ENCODE peak calls at places on chromosomes 7 and 10, in six cellular contexts. One of them, this sample, is unnamed.

GRCh38 chr7:43700059-43700501 is 29.2 kb downstream of the COA1 start:
- DNase-seq in NT2/D1: no peak
- DNase-seq in adipocyte: peak; percentile 90
- DNase-seq in body of pancreas: no peak
- DNase-seq in lower lobe of right lung: no peak
- DNase-seq in left lung: no peak
- DNase-seq in this sample: peak; percentile 51

GRCh38 chr7:192035-192649 is at the start of gene FAM20C:
- DNase-seq in NT2/D1: no peak
- DNase-seq in adipocyte: peak; percentile 97
- DNase-seq in body of pancreas: peak; percentile 88
- DNase-seq in lower lobe of right lung: peak; percentile 91
- DNase-seq in left lung: peak; percentile 89
- DNase-seq in this sample: peak; percentile 66

GRCh38 chr7:123423622-123424021 is 110.8 kb downstream of the IQUB start:
- DNase-seq in NT2/D1: no peak
- DNase-seq in adipocyte: no peak
- DNase-seq in body of pancreas: no peak
- DNase-seq in lower lobe of right lung: no peak
- DNase-seq in left lung: no peak
- DNase-seq in this sample: no peak

GRCh38 chr10:11014671-11015141 is 3.0 kb upstream of the CELF2 start:
- DNase-seq in NT2/D1: no peak
- DNase-seq in adipocyte: no peak
- DNase-seq in body of pancreas: no peak
- DNase-seq in lower lobe of right lung: peak; percentile 43
- DNase-seq in left lung: no peak
- DNase-seq in this sample: no peak

GRCh38 chr7:95596183-95597135 is at the start of gene PDK4:
- DNase-seq in NT2/D1: peak; percentile 22
- DNase-seq in adipocyte: peak; percentile 92
- DNase-seq in body of pancreas: peak; percentile 99
- DNase-seq in lower lobe of right lung: peak; percentile 96
- DNase-seq in left lung: peak; percentile 93
- DNase-seq in this sample: peak; percentile 56

GRCh38 chr10:75987610-75988009 is 556.2 kb downstream of the LRMDA start:
- DNase-seq in NT2/D1: no peak
- DNase-seq in adipocyte: peak; percentile 65
- DNase-seq in body of pancreas: no peak
- DNase-seq in lower lobe of right lung: no peak
- DNase-seq in left lung: no peak
- DNase-seq in this sample: no peak

GRCh38 chr10:117132751-117133231 is 5.3 kb downstream of the VAX1 start:
- DNase-seq in NT2/D1: no peak
- DNase-seq in adipocyte: no peak
- DNase-seq in body of pancreas: no peak
- DNase-seq in lower lobe of right lung: no peak
- DNase-seq in left lung: no peak
- DNase-seq in this sample: no peak

GRCh38 chr10:46558141-46558410 is 1.6 kb upstream of the GPRIN2 start:
- DNase-seq in NT2/D1: no peak
- DNase-seq in adipocyte: no peak
- DNase-seq in body of pancreas: no peak
- DNase-seq in lower lobe of right lung: no peak
- DNase-seq in left lung: no peak
- DNase-seq in this sample: no peak

GRCh38 chr10:26781797-26782196 is 79.0 kb downstream of the ABI1 start:
- DNase-seq in NT2/D1: no peak
- DNase-seq in adipocyte: peak; percentile 15
- DNase-seq in body of pancreas: no peak
- DNase-seq in lower lobe of right lung: no peak
- DNase-seq in left lung: no peak
- DNase-seq in this sample: no peak

GRCh38 chr7:96179863-96180262 is 142.0 kb downstream of the SLC25A13 start:
- DNase-seq in NT2/D1: no peak
- DNase-seq in adipocyte: peak; percentile 39
- DNase-seq in body of pancreas: no peak
- DNase-seq in lower lobe of right lung: no peak
- DNase-seq in left lung: no peak
- DNase-seq in this sample: peak; percentile 19

GRCh38 chr10:95618101-95618500 is 38.4 kb downstream of the ALDH18A1 start:
- DNase-seq in NT2/D1: no peak
- DNase-seq in adipocyte: no peak
- DNase-seq in body of pancreas: no peak
- DNase-seq in lower lobe of right lung: no peak
- DNase-seq in left lung: no peak
- DNase-seq in this sample: no peak

GRCh38 chr10:61642692-61643091 is 20.0 kb upstream of the CABCOCO1 start:
- DNase-seq in NT2/D1: no peak
- DNase-seq in adipocyte: peak; percentile 88
- DNase-seq in body of pancreas: no peak
- DNase-seq in lower lobe of right lung: no peak
- DNase-seq in left lung: no peak
- DNase-seq in this sample: no peak

GRCh38 chr10:62811159-62811875 is 4.8 kb downstream of the EGR2 start:
- DNase-seq in NT2/D1: no peak
- DNase-seq in adipocyte: no peak
- DNase-seq in body of pancreas: no peak
- DNase-seq in lower lobe of right lung: no peak
- DNase-seq in left lung: no peak
- DNase-seq in this sample: no peak

GRCh38 chr10:109895095-109895818 is 28.1 kb downstream of the XPNPEP1 start:
- DNase-seq in NT2/D1: no peak
- DNase-seq in adipocyte: peak; percentile 74
- DNase-seq in body of pancreas: peak; percentile 51
- DNase-seq in lower lobe of right lung: no peak
- DNase-seq in left lung: no peak
- DNase-seq in this sample: no peak

GRCh38 chr10:12512292-12513002 is 163.1 kb downstream of the CAMK1D start:
- DNase-seq in NT2/D1: no peak
- DNase-seq in adipocyte: no peak
- DNase-seq in body of pancreas: no peak
- DNase-seq in lower lobe of right lung: no peak
- DNase-seq in left lung: no peak
- DNase-seq in this sample: no peak

GRCh38 chr7:117673839-117674238 is 194.0 kb downstream of the CFTR start:
- DNase-seq in NT2/D1: no peak
- DNase-seq in adipocyte: peak; percentile 85
- DNase-seq in body of pancreas: no peak
- DNase-seq in lower lobe of right lung: no peak
- DNase-seq in left lung: no peak
- DNase-seq in this sample: no peak

GRCh38 chr10:100232101-100232500 is 2.7 kb upstream of the CHUK start:
- DNase-seq in NT2/D1: no peak
- DNase-seq in adipocyte: peak; percentile 79
- DNase-seq in body of pancreas: no peak
- DNase-seq in lower lobe of right lung: no peak
- DNase-seq in left lung: no peak
- DNase-seq in this sample: no peak

GRCh38 chr10:117603726-117604125 is 61.2 kb downstream of the EMX2 start:
- DNase-seq in NT2/D1: no peak
- DNase-seq in adipocyte: no peak
- DNase-seq in body of pancreas: no peak
- DNase-seq in lower lobe of right lung: no peak
- DNase-seq in left lung: no peak
- DNase-seq in this sample: no peak

GRCh38 chr7:38017320-38017719 is 96.9 kb downstream of the EPDR1 start:
- DNase-seq in NT2/D1: no peak
- DNase-seq in adipocyte: no peak
- DNase-seq in body of pancreas: no peak
- DNase-seq in lower lobe of right lung: no peak
- DNase-seq in left lung: no peak
- DNase-seq in this sample: no peak

GRCh38 chr7:92833766-92834605 is 2.4 kb downstream of the CDK6 start:
- DNase-seq in NT2/D1: peak; percentile 46
- DNase-seq in adipocyte: peak; percentile 94
- DNase-seq in body of pancreas: peak; percentile 89
- DNase-seq in lower lobe of right lung: peak; percentile 82
- DNase-seq in left lung: peak; percentile 87
- DNase-seq in this sample: peak; percentile 90

GRCh38 chr7:93475811-93476210 is 98.7 kb downstream of the CALCR start:
- DNase-seq in NT2/D1: no peak
- DNase-seq in adipocyte: no peak
- DNase-seq in body of pancreas: no peak
- DNase-seq in lower lobe of right lung: no peak
- DNase-seq in left lung: no peak
- DNase-seq in this sample: peak; percentile 72

GRCh38 chr7:42315096-42315495 is 78.1 kb upstream of the GLI3 start:
- DNase-seq in NT2/D1: no peak
- DNase-seq in adipocyte: peak; percentile 41
- DNase-seq in body of pancreas: no peak
- DNase-seq in lower lobe of right lung: no peak
- DNase-seq in left lung: no peak
- DNase-seq in this sample: no peak

GRCh38 chr10:132399117-132400035 is 2.4 kb downstream of the PWWP2B start:
- DNase-seq in NT2/D1: no peak
- DNase-seq in adipocyte: no peak
- DNase-seq in body of pancreas: peak; percentile 94
- DNase-seq in lower lobe of right lung: peak; percentile 50
- DNase-seq in left lung: no peak
- DNase-seq in this sample: no peak
- H3K4me1 ChIP-seq in NT2/D1: peaks cover 22% of the 10 kb centered on the region
- H3K4me1 ChIP-seq in adipocyte: peaks cover 15% of the 10 kb centered on the region
- H3K4me1 ChIP-seq in body of pancreas: peaks cover 84% of the 10 kb centered on the region
- H3K4me1 ChIP-seq in lower lobe of right lung: peaks cover 66% of the 10 kb centered on the region
- H3K4me1 ChIP-seq in left lung: peaks cover 27% of the 10 kb centered on the region
- H3K4me1 ChIP-seq in this sample: peaks cover 8% of the 10 kb centered on the region

GRCh38 chr7:22402250-22402649 is 45.3 kb upstream of the RAPGEF5 start:
- DNase-seq in NT2/D1: no peak
- DNase-seq in adipocyte: no peak
- DNase-seq in body of pancreas: no peak
- DNase-seq in lower lobe of right lung: no peak
- DNase-seq in left lung: no peak
- DNase-seq in this sample: no peak
- H3K4me1 ChIP-seq in NT2/D1: no peaks in the 10 kb centered on the region
- H3K4me1 ChIP-seq in adipocyte: peaks cover 3% of the 10 kb centered on the region
- H3K4me1 ChIP-seq in body of pancreas: no peaks in the 10 kb centered on the region
- H3K4me1 ChIP-seq in lower lobe of right lung: no peaks in the 10 kb centered on the region
- H3K4me1 ChIP-seq in left lung: no peaks in the 10 kb centered on the region
- H3K4me1 ChIP-seq in this sample: no peaks in the 10 kb centered on the region

GRCh38 chr10:129893690-129894089 is 70.4 kb downstream of the EBF3 start:
- DNase-seq in NT2/D1: no peak
- DNase-seq in adipocyte: no peak
- DNase-seq in body of pancreas: no peak
- DNase-seq in lower lobe of right lung: no peak
- DNase-seq in left lung: no peak
- DNase-seq in this sample: no peak
- H3K4me1 ChIP-seq in NT2/D1: peaks cover 10% of the 10 kb centered on the region
- H3K4me1 ChIP-seq in adipocyte: peaks cover 55% of the 10 kb centered on the region
- H3K4me1 ChIP-seq in body of pancreas: no peaks in the 10 kb centered on the region
- H3K4me1 ChIP-seq in lower lobe of right lung: no peaks in the 10 kb centered on the region
- H3K4me1 ChIP-seq in left lung: no peaks in the 10 kb centered on the region
- H3K4me1 ChIP-seq in this sample: peaks cover 33% of the 10 kb centered on the region

GRCh38 chr10:79274279-79275104 is 72.8 kb upstream of the PPIF start:
- DNase-seq in NT2/D1: no peak
- DNase-seq in adipocyte: peak; percentile 73
- DNase-seq in body of pancreas: peak; percentile 74
- DNase-seq in lower lobe of right lung: peak; percentile 84
- DNase-seq in left lung: peak; percentile 85
- DNase-seq in this sample: no peak
- H3K4me1 ChIP-seq in NT2/D1: peaks cover 13% of the 10 kb centered on the region
- H3K4me1 ChIP-seq in adipocyte: peaks cover 42% of the 10 kb centered on the region
- H3K4me1 ChIP-seq in body of pancreas: peaks cover 55% of the 10 kb centered on the region
- H3K4me1 ChIP-seq in lower lobe of right lung: peaks cover 60% of the 10 kb centered on the region
- H3K4me1 ChIP-seq in left lung: peaks cover 28% of the 10 kb centered on the region
- H3K4me1 ChIP-seq in this sample: no peaks in the 10 kb centered on the region

DNA sequence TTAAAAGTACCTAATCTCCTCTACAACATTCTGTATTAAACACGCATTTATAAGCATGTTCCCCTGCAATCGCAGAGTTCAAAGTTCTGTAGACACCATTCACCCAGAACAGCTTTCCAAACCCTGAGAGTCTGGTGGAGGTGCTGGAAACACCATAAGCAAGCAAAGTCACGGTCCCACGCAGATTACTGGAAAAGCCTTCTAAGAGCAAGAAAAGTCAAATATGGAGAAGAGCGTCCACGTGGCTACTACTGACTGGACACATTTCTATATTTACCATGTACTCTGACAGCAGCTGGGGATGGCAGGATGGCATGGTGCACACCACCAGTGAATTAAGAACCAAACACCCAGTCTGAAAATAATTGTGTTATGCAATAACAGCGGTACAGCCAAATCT is 97.7 kb downstream of the PARD3 start:
- DNase-seq in NT2/D1: no peak
- DNase-seq in adipocyte: no peak
- DNase-seq in body of pancreas: no peak
- DNase-seq in lower lobe of right lung: no peak
- DNase-seq in left lung: no peak
- DNase-seq in this sample: peak; percentile 1
- H3K4me1 ChIP-seq in NT2/D1: peaks cover 3% of the 10 kb centered on the region
- H3K4me1 ChIP-seq in adipocyte: peaks cover 3% of the 10 kb centered on the region
- H3K4me1 ChIP-seq in body of pancreas: peaks cover 35% of the 10 kb centered on the region
- H3K4me1 ChIP-seq in lower lobe of right lung: peaks cover 49% of the 10 kb centered on the region
- H3K4me1 ChIP-seq in left lung: peaks cover 7% of the 10 kb centered on the region
- H3K4me1 ChIP-seq in this sample: peaks cover 2% of the 10 kb centered on the region

GRCh38 chr10:97462309-97462708 is 16.3 kb downstream of the ZDHHC16 start:
- DNase-seq in NT2/D1: no peak
- DNase-seq in adipocyte: no peak
- DNase-seq in body of pancreas: no peak
- DNase-seq in lower lobe of right lung: no peak
- DNase-seq in left lung: no peak
- DNase-seq in this sample: no peak

GRCh38 chr10:97465982-97466381 is 20.0 kb downstream of the ZDHHC16 start:
- DNase-seq in NT2/D1: no peak
- DNase-seq in adipocyte: no peak
- DNase-seq in body of pancreas: no peak
- DNase-seq in lower lobe of right lung: no peak
- DNase-seq in left lung: no peak
- DNase-seq in this sample: no peak

GRCh38 chr10:97463363-97464132 is 17.6 kb downstream of the ZDHHC16 start:
- DNase-seq in NT2/D1: peak; percentile 40
- DNase-seq in adipocyte: peak; percentile 88
- DNase-seq in body of pancreas: peak; percentile 65
- DNase-seq in lower lobe of right lung: no peak
- DNase-seq in left lung: peak; percentile 52
- DNase-seq in this sample: peak; percentile 72

GRCh38 chr10:97466755-97467154 is 20.8 kb downstream of the ZDHHC16 start:
- DNase-seq in NT2/D1: no peak
- DNase-seq in adipocyte: no peak
- DNase-seq in body of pancreas: no peak
- DNase-seq in lower lobe of right lung: no peak
- DNase-seq in left lung: no peak
- DNase-seq in this sample: no peak

DNA sequence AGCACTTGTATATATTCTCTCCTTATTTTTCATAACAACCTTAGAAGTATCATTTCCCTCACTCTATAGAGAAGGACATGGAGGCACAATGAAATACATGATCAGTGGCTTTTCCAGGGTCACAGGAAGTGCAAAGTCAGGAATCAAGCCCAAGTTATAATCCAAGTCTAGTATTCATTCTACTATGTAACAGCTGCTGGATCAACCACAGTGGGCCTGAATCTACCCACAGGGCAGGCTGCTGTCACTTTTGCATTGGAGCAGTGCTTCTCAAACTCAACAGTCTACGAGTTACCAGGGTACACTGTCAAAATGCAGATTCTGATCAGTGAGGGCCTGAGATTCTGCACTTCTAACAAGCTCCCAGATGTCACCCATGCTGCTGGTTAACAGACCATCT is 18.3 kb downstream of the ZDHHC16 start:
- DNase-seq in NT2/D1: no peak
- DNase-seq in adipocyte: no peak
- DNase-seq in body of pancreas: no peak
- DNase-seq in lower lobe of right lung: no peak
- DNase-seq in left lung: no peak
- DNase-seq in this sample: no peak
- H3K4me1 ChIP-seq in NT2/D1: peaks cover 4% of the 10 kb centered on the region
- H3K4me1 ChIP-seq in adipocyte: peaks cover 25% of the 10 kb centered on the region
- H3K4me1 ChIP-seq in body of pancreas: peaks cover 8% of the 10 kb centered on the region
- H3K4me1 ChIP-seq in lower lobe of right lung: peaks cover 26% of the 10 kb centered on the region
- H3K4me1 ChIP-seq in left lung: no peaks in the 10 kb centered on the region
- H3K4me1 ChIP-seq in this sample: no peaks in the 10 kb centered on the region

This sample was measured in HAP-1.